ENCODE peak calls at places on chromosome 17, in eight cellular contexts. M, Z, I, H, Y, X, L and P are unnamed samples.

GRCh38 chr17:64063766-64064224 is 43.4 kb upstream of the ICAM2 start:
- DNase-seq in I (no peak), L (peak), X (peak), H (peak), Y (peak), Z (no peak), M (peak), P (peak)

GRCh38 chr17:78645421-78646295 is 68.5 kb upstream of the DNAH17 start:
- DNase-seq in L (no peak), H (no peak), Z (no peak), Y (peak), I (peak), X (peak), M (peak), P (no peak)

GRCh38 chr17:40065041-40065770 is 2.4 kb downstream of the THRA start:
- DNase-seq in Z (no peak), X (no peak), L (peak), M (no peak), I (no peak), H (peak), Y (peak), P (no peak)

GRCh38 chr17:72590382-72590781 is 469.6 kb downstream of the SOX9 start:
- DNase-seq in I (no peak), H (no peak), M (no peak), Y (no peak), Z (no peak), X (no peak), L (no peak), P (no peak)

GRCh38 chr17:51439395-51440229 is 179.3 kb downstream of the UTP18 start:
- DNase-seq in L (peak), I (no peak), M (no peak), X (no peak), Z (no peak), H (no peak), Y (no peak), P (no peak)

GRCh38 chr17:13576661-13577526 is 24.8 kb downstream of the HS3ST3A1 start:
- DNase-seq in L (no peak), M (no peak), I (no peak), X (no peak), Y (no peak), Z (no peak), H (no peak), P (no peak)

GRCh38 chr17:81419333-81419885 is 24.2 kb downstream of the BAHCC1 start:
- DNase-seq in L (peak), Z (no peak), I (no peak), M (peak), H (peak), Y (peak), X (peak), P (peak)

GRCh38 chr17:64982139-64982802 is 63.0 kb upstream of the LRRC37A3 start:
- DNase-seq in X (no peak), Z (no peak), L (no peak), Y (no peak), M (no peak), I (no peak), H (no peak), P (no peak)

GRCh38 chr17:2749784-2750181 is 331 bp upstream of the CCDC92B start:
- DNase-seq in H (peak), L (peak), M (peak), X (peak), I (peak), Z (no peak), Y (peak), P (peak)

GRCh38 chr17:40827746-40828453 is 5.5 kb upstream of the KRT10 start:
- DNase-seq in L (no peak), H (no peak), Z (no peak), I (peak), Y (no peak), X (no peak), M (no peak), P (no peak)

GRCh38 chr17:47199627-47200324 is 9.4 kb upstream of the MYL4 start:
- DNase-seq in H (no peak), I (no peak), Y (no peak), L (no peak), M (no peak), X (no peak), Z (no peak), P (no peak)

GRCh38 chr17:721540-721937 is 6.9 kb upstream of the VPS53 start:
- DNase-seq in H (no peak), L (no peak), Z (no peak), Y (no peak), X (no peak), M (no peak), I (no peak), P (peak)

GRCh38 chr17:34519286-34519685 is 60.1 kb upstream of the TMEM132E start:
- DNase-seq in I (no peak), H (no peak), Y (no peak), M (no peak), L (no peak), Z (no peak), X (no peak), P (no peak)

GRCh38 chr17:14205992-14206461 is 30.6 kb downstream of the CDRT15 start:
- DNase-seq in Y (peak), L (peak), Z (no peak), H (no peak), I (no peak), M (peak), X (peak), P (peak)

GRCh38 chr17:50425682-50426471 is at the start of gene ACSF2:
- DNase-seq in I (peak), Y (peak), Z (no peak), L (peak), H (peak), X (peak), M (peak), P (peak)

GRCh38 chr17:12545877-12546513 is 119.7 kb upstream of the MYOCD start:
- DNase-seq in X (no peak), L (peak), I (peak), Z (no peak), Y (no peak), M (peak), H (peak), P (no peak)

GRCh38 chr17:63163158-63163520 is 197.1 kb downstream of the TANC2 start:
- DNase-seq in M (no peak), H (no peak), I (no peak), X (no peak), L (no peak), Z (no peak), Y (no peak), P (no peak)

GRCh38 chr17:57071991-57072944 is 12.8 kb upstream of the AKAP1 start:
- DNase-seq in X (no peak), Z (no peak), I (no peak), M (no peak), Y (no peak), L (no peak), H (no peak), P (no peak)

GRCh38 chr17:80997471-80998387 is 6.1 kb downstream of the CHMP6 start:
- DNase-seq in Y (no peak), Z (no peak), M (no peak), H (peak), L (no peak), I (no peak), X (no peak), P (no peak)

GRCh38 chr17:48719642-48720262 is 2.6 kb downstream of the PRAC1 start:
- DNase-seq in L (no peak), M (peak), Z (no peak), I (no peak), X (no peak), Y (no peak), H (no peak), P (peak)
- H3K27ac ChIP-seq in L (no peak), M (peak), Z (no peak), I (no peak), X (no peak), Y (no peak), H (no peak), P (peak)

GRCh38 chr17:74748279-74748528 is 224 bp upstream of the NHERF1 start:
- DNase-seq in H (no peak), M (no peak), Z (no peak), X (no peak), L (no peak), Y (no peak), I (no peak), P (no peak)
- H3K27ac ChIP-seq in H (peak), M (peak), Z (peak), X (peak), L (peak), Y (peak), I (peak), P (peak)

GRCh38 chr17:74766413-74766812 is 9.7 kb downstream of the NAT9 start:
- DNase-seq in X (no peak), H (no peak), M (no peak), L (no peak), Z (no peak), I (no peak), Y (no peak), P (no peak)

GRCh38 chr17:74768763-74769114 is 7.4 kb downstream of the NAT9 start:
- DNase-seq in X (no peak), I (no peak), M (no peak), L (no peak), H (no peak), Y (peak), Z (no peak), P (no peak)

GRCh38 chr17:74769266-74769855 is 6.8 kb downstream of the NAT9 start:
- DNase-seq in X (no peak), L (no peak), Y (no peak), H (no peak), I (no peak), M (no peak), Z (no peak), P (no peak)

GRCh38 chr17:74768069-74768762 is 7.9 kb downstream of the NAT9 start:
- DNase-seq in X (peak), I (no peak), H (peak), Y (peak), L (peak), Z (peak), M (no peak), P (no peak)

GRCh38 chr17:74767111-74767516 is 9.0 kb downstream of the NAT9 start:
- DNase-seq in Z (peak), X (no peak), H (no peak), L (peak), Y (no peak), I (no peak), M (no peak), P (no peak)
- H3K27ac ChIP-seq in Z (peak), X (no peak), H (no peak), L (peak), Y (peak), I (peak), M (no peak), P (peak)

GRCh38 chr17:77304746-77305473 is 164.1 kb downstream of the SEC14L1 start:
- DNase-seq in X (no peak), I (no peak), L (no peak), M (peak), Z (no peak), H (peak), Y (no peak), P (no peak)
- H3K27ac ChIP-seq in X (no peak), I (peak), L (no peak), M (no peak), Z (no peak), H (no peak), Y (no peak), P (peak)

GRCh38 chr17:58340623-58340876 is 11.5 kb downstream of the SUPT4H1 start:
- DNase-seq in X (no peak), H (no peak), L (no peak), M (no peak), Y (no peak), I (no peak), Z (no peak), P (no peak)
- H3K27ac ChIP-seq in X (no peak), H (no peak), L (no peak), M (no peak), Y (no peak), I (no peak), Z (no peak), P (no peak)

DNA sequence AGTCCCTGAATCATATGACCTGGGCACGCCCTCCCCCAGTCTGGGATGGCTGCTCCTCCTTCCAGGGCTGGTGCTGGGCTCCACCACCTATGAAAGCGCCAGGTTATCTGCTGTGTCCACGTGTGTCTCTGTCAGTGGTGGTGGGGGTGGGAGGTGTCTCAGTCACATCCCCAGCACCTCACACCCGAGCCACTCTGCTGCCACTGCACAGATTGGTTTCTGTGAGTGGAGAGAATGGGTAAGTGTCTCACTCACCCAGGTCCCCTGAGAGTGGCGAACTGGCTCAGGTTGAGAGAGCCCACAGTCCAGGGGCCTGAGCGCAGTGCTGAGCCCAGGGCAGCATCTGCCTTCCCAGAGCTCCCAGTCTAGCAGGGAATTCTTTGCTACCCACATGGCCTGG is 79.0 kb downstream of the PLD6 start:
- DNase-seq in X (no peak), Z (no peak), I (no peak), L (no peak), M (no peak), Y (no peak), H (no peak), P (no peak)
- H3K27ac ChIP-seq in X (no peak), Z (no peak), I (peak), L (peak), M (no peak), Y (peak), H (no peak), P (no peak)